ENCODE peak calls at places on chromosomes 3 and 15, in four cellular contexts. One of them, this sample, is unnamed.

GRCh38 chr3:140910860-140911259 is 30.8 kb upstream of the SLC25A36 start:
- DNase-seq in HEK293T: peak
- DNase-seq in HepG2: no peak
- DNase-seq in GM12878: no peak
- DNase-seq in this sample: peak

GRCh38 chr15:68421798-68422402 is 10.1 kb downstream of the ITGA11 start:
- DNase-seq in HEK293T: no peak
- DNase-seq in HepG2: no peak
- DNase-seq in GM12878: no peak
- DNase-seq in this sample: no peak

GRCh38 chr3:9916346-9916733 is 558 bp upstream of the IL17RC start:
- DNase-seq in HEK293T: no peak
- DNase-seq in HepG2: no peak
- DNase-seq in GM12878: no peak
- DNase-seq in this sample: no peak

GRCh38 chr15:62742409-62743171 is 300.0 kb upstream of the TPM1 start:
- DNase-seq in HEK293T: peak
- DNase-seq in HepG2: peak
- DNase-seq in GM12878: no peak
- DNase-seq in this sample: peak

GRCh38 chr3:27985369-27986035 is 255.9 kb upstream of the CMC1 start:
- DNase-seq in HEK293T: no peak
- DNase-seq in HepG2: no peak
- DNase-seq in GM12878: no peak
- DNase-seq in this sample: no peak

GRCh38 chr15:74541494-74542191 is 623 bp downstream of the ARID3B start:
- DNase-seq in HEK293T: peak
- DNase-seq in HepG2: peak
- DNase-seq in GM12878: peak
- DNase-seq in this sample: peak

GRCh38 chr3:144375122-144375521 is 403.5 kb downstream of the DIPK2A start:
- DNase-seq in HEK293T: no peak
- DNase-seq in HepG2: no peak
- DNase-seq in GM12878: no peak
- DNase-seq in this sample: no peak

GRCh38 chr15:85854345-85855097 is 59.8 kb upstream of the KLHL25 start:
- DNase-seq in HEK293T: peak
- DNase-seq in HepG2: peak
- DNase-seq in GM12878: no peak
- DNase-seq in this sample: peak

GRCh38 chr3:44030690-44031344 is 210.9 kb upstream of the TOPAZ1 start:
- DNase-seq in HEK293T: no peak
- DNase-seq in HepG2: no peak
- DNase-seq in GM12878: no peak
- DNase-seq in this sample: no peak

GRCh38 chr3:12178091-12178820 is 19.5 kb upstream of the TIMP4 start:
- DNase-seq in HEK293T: no peak
- DNase-seq in HepG2: no peak
- DNase-seq in GM12878: no peak
- DNase-seq in this sample: no peak

GRCh38 chr3:141877911-141878310 is 1.5 kb downstream of the ATP1B3 start:
- DNase-seq in HEK293T: no peak
- DNase-seq in HepG2: no peak
- DNase-seq in GM12878: no peak
- DNase-seq in this sample: no peak

GRCh38 chr3:67459796-67460195 is 194.6 kb downstream of the SUCLG2 start:
- DNase-seq in HEK293T: no peak
- DNase-seq in HepG2: no peak
- DNase-seq in GM12878: no peak
- DNase-seq in this sample: no peak

GRCh38 chr15:100902436-100903190 is 16.5 kb upstream of the LRRK1 start:
- DNase-seq in HEK293T: no peak
- DNase-seq in HepG2: peak
- DNase-seq in GM12878: no peak
- DNase-seq in this sample: no peak

GRCh38 chr3:14464521-14464920 is 62.1 kb downstream of the SLC6A6 start:
- DNase-seq in HEK293T: no peak
- DNase-seq in HepG2: no peak
- DNase-seq in GM12878: no peak
- DNase-seq in this sample: no peak

GRCh38 chr15:76799760-76800159 is 105.4 kb downstream of the SCAPER start:
- DNase-seq in HEK293T: no peak
- DNase-seq in HepG2: no peak
- DNase-seq in GM12878: no peak
- DNase-seq in this sample: peak

GRCh38 chr15:92693922-92694331 is 38.4 kb upstream of the FAM174B start:
- DNase-seq in HEK293T: peak
- DNase-seq in HepG2: peak
- DNase-seq in GM12878: no peak
- DNase-seq in this sample: peak

GRCh38 chr15:39127925-39128617 is 452.8 kb upstream of the THBS1 start:
- DNase-seq in HEK293T: no peak
- DNase-seq in HepG2: peak
- DNase-seq in GM12878: no peak
- DNase-seq in this sample: peak

GRCh38 chr15:99721896-99722295 is 11.3 kb downstream of the LYSMD4 start:
- DNase-seq in HEK293T: no peak
- DNase-seq in HepG2: no peak
- DNase-seq in GM12878: no peak
- DNase-seq in this sample: no peak

GRCh38 chr3:117059054-117059989 is 349.7 kb downstream of the TUSC7 start:
- DNase-seq in HEK293T: no peak
- DNase-seq in HepG2: peak
- DNase-seq in GM12878: no peak
- DNase-seq in this sample: peak

GRCh38 chr3:197038604-197039003 is 9.0 kb upstream of the MELTF start:
- DNase-seq in HEK293T: no peak
- DNase-seq in HepG2: no peak
- DNase-seq in GM12878: no peak
- DNase-seq in this sample: no peak

GRCh38 chr3:170829873-170830272 is 40.1 kb downstream of the RPL22L1 start:
- DNase-seq in HEK293T: no peak
- DNase-seq in HepG2: no peak
- DNase-seq in GM12878: no peak
- DNase-seq in this sample: no peak

GRCh38 chr3:45244356-45244755 is 18.3 kb upstream of the TMEM158 start:
- DNase-seq in HEK293T: no peak
- DNase-seq in HepG2: no peak
- DNase-seq in GM12878: no peak
- DNase-seq in this sample: no peak

GRCh38 chr15:48285329-48286214 is 45.7 kb upstream of the DUT start:
- DNase-seq in HEK293T: peak
- DNase-seq in HepG2: peak
- DNase-seq in GM12878: peak
- DNase-seq in this sample: peak

GRCh38 chr3:101784850-101785613 is 6.0 kb downstream of the NXPE3 start:
- DNase-seq in HEK293T: no peak
- DNase-seq in HepG2: no peak
- DNase-seq in GM12878: no peak
- DNase-seq in this sample: no peak

GRCh38 chr3:14113964-14114667 is 10.6 kb downstream of the CHCHD4 start:
- DNase-seq in HEK293T: no peak
- DNase-seq in HepG2: peak
- DNase-seq in GM12878: no peak
- DNase-seq in this sample: no peak

GRCh38 chr15:73632670-73633058 is 525 bp downstream of the NPTN start:
- DNase-seq in HEK293T: no peak
- DNase-seq in HepG2: no peak
- DNase-seq in GM12878: no peak
- DNase-seq in this sample: no peak

GRCh38 chr3:128575777-128576176 is 74.8 kb downstream of the RPN1 start:
- DNase-seq in HEK293T: no peak
- DNase-seq in HepG2: no peak
- DNase-seq in GM12878: no peak
- DNase-seq in this sample: no peak
- TF ChIP-seq FOXK2 in HEK293T: no peak
- TF ChIP-seq FOXK2 in HepG2: no peak
- TF ChIP-seq FOXK2 in GM12878: no peak
- TF ChIP-seq FOXK2 in this sample: no peak

DNA sequence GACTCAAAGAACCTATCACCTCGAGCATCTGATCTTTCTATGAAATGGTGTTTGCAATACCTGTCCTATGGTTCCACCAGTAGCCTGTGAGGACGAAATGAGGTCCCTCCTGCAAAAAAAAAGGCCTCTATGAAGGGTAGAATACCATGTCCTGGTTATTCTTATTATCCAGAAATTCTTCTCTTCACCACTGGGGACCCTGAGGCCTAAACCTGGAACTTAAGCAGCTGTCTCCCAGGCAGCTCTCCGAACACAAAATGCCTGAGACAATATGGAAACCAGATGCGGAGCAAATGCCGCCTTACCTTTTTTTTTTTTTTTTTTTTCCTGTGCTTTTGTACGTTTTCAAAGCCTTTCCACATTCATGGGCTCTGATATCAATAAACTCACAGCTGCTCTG is 62.1 kb upstream of the WNT5A start:
- DNase-seq in HEK293T: peak
- DNase-seq in HepG2: no peak
- DNase-seq in GM12878: no peak
- DNase-seq in this sample: peak
- TF ChIP-seq FOXK2 in HEK293T: no peak
- TF ChIP-seq FOXK2 in HepG2: no peak
- TF ChIP-seq FOXK2 in GM12878: no peak
- TF ChIP-seq FOXK2 in this sample: no peak

GRCh38 chr3:100782906-100783305 is 73.6 kb downstream of the TFG start:
- DNase-seq in HEK293T: no peak
- DNase-seq in HepG2: no peak
- DNase-seq in GM12878: no peak
- DNase-seq in this sample: no peak

GRCh38 chr3:100781311-100781710 is 72.0 kb downstream of the TFG start:
- DNase-seq in HEK293T: no peak
- DNase-seq in HepG2: no peak
- DNase-seq in GM12878: no peak
- DNase-seq in this sample: no peak

GRCh38 chr3:100783619-100784018 is 74.3 kb downstream of the TFG start:
- DNase-seq in HEK293T: no peak
- DNase-seq in HepG2: no peak
- DNase-seq in GM12878: no peak
- DNase-seq in this sample: no peak

GRCh38 chr3:100780223-100780622 is 70.9 kb downstream of the TFG start:
- DNase-seq in HEK293T: no peak
- DNase-seq in HepG2: no peak
- DNase-seq in GM12878: no peak
- DNase-seq in this sample: no peak

DNA sequence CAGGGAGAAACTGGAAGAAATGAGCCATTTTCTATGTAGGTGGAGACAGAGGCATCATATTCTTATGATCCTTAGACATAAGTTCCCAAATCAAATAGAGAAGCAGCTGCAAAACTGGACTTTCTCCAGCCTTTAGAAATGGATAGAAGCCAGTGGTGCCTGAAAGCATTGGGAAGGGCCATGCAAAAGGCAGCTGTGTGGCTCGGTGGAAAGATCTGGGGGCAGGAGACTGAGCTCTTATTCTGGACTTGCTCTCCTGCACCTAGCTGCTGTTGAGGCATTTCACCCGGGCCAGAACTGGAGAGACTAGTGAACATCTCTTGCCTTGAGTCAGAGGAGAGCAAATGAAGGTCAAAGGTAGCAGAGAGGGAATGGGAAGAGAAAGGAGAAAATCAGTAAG is 73.1 kb downstream of the TFG start:
- DNase-seq in HEK293T: no peak
- DNase-seq in HepG2: no peak
- DNase-seq in GM12878: no peak
- DNase-seq in this sample: no peak
- TF ChIP-seq FOXK2 in HEK293T: no peak
- TF ChIP-seq FOXK2 in HepG2: no peak
- TF ChIP-seq FOXK2 in GM12878: no peak
- TF ChIP-seq FOXK2 in this sample: no peak

GRCh38 chr3:192259661-192260060 is 467.7 kb downstream of the FGF12 start:
- DNase-seq in HEK293T: no peak
- DNase-seq in HepG2: no peak
- DNase-seq in GM12878: no peak
- DNase-seq in this sample: no peak
- TF ChIP-seq FOXK2 in HEK293T: no peak
- TF ChIP-seq FOXK2 in HepG2: no peak
- TF ChIP-seq FOXK2 in GM12878: no peak
- TF ChIP-seq FOXK2 in this sample: no peak

GRCh38 chr3:108820586-108820985 is 2.0 kb upstream of the TRAT1 start:
- DNase-seq in HEK293T: no peak
- DNase-seq in HepG2: no peak
- DNase-seq in GM12878: no peak
- DNase-seq in this sample: no peak

GRCh38 chr3:108822167-108822897 is at the start of gene TRAT1:
- DNase-seq in HEK293T: no peak
- DNase-seq in HepG2: no peak
- DNase-seq in GM12878: no peak
- DNase-seq in this sample: no peak

DNA sequence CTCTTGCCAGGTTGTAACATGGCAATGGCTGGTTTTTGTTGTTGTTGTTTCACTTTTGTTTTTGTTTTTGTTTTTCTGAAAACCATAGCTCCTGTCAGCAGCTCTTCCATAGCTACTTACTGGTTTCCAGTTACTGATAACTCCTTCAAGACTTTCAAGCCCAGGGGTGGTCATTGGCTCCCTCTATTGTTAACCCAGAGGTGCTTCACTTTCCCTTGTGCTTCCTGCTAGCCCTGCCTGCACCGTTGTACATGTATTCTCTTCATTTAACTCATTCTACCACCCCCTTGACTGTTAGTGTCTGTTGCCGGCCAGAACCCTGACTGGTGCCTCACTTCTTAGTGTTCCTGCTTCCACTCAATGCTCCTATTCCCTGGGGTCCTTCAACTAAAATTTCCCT is 4.2 kb upstream of the TRAT1 start:
- DNase-seq in HEK293T: peak
- DNase-seq in HepG2: peak
- DNase-seq in GM12878: no peak
- DNase-seq in this sample: peak
- TF ChIP-seq FOXK2 in HEK293T: no peak
- TF ChIP-seq FOXK2 in HepG2: no peak
- TF ChIP-seq FOXK2 in GM12878: no peak
- TF ChIP-seq FOXK2 in this sample: no peak